ENCODE peak calls at places on chromosomes 12 and 14, in eight cellular contexts. K is cardiac fibroblast, X is GM04504, T is NCI-H1092, H is tibial artery, Y is RPMI7951, A is fibroblast of pulmonary artery, O is KG1. S is an unnamed sample.

GRCh38 chr14:101600891-101601602 is 39.8 kb downstream of the DIO3 start:
- DNase-seq in A (no peak), K (no peak), X (no peak), Y (no peak), H (no peak), O (no peak), T (no peak), S (no peak)

GRCh38 chr14:55071870-55072640 is 20.6 kb downstream of the MAPK1IP1L start:
- DNase-seq in T (no peak), Y (peak), A (peak), O (no peak), K (peak), H (no peak), X (peak), S (no peak)

GRCh38 chr12:12384601-12385321 is 27.9 kb downstream of the BORCS5 start:
- DNase-seq in A (no peak), K (no peak), Y (no peak), H (no peak), T (no peak), O (no peak), X (no peak), S (no peak)

GRCh38 chr14:65170768-65171251 is 68.5 kb upstream of the MAX start:
- DNase-seq in O (no peak), A (peak), Y (peak), K (peak), X (peak), T (no peak), H (no peak), S (no peak)

GRCh38 chr12:105555556-105555973 is 225.1 kb downstream of the C12orf75 start:
- DNase-seq in Y (peak), H (no peak), T (no peak), X (no peak), K (peak), O (no peak), A (no peak), S (no peak)

GRCh38 chr12:14417717-14418116 is 52.2 kb downstream of the ATF7IP start:
- DNase-seq in T (no peak), K (peak), O (no peak), Y (peak), H (peak), A (peak), X (peak), S (peak)

GRCh38 chr14:59787045-59787674 is 83.4 kb downstream of the RTN1 start:
- DNase-seq in T (no peak), O (no peak), X (no peak), A (no peak), Y (no peak), K (no peak), H (no peak), S (no peak)

GRCh38 chr12:41067941-41068645 is 120.0 kb upstream of the PDZRN4 start:
- DNase-seq in H (no peak), T (no peak), Y (no peak), X (no peak), A (no peak), O (no peak), K (no peak), S (no peak)

GRCh38 chr12:129540249-129540648 is 363.6 kb downstream of the TMEM132D start:
- DNase-seq in T (no peak), O (no peak), Y (no peak), K (no peak), H (no peak), X (no peak), A (no peak), S (no peak)